ENCODE peak calls at places on chromosome 19, in ten cellular contexts. F is Panc1, H is tibial nerve, S is adrenal gland, Z is upper lobe of right lung, R is fibroblast of lung, L is pancreas, J is GM23338, E is ovary, Q is left lung. W is an unnamed sample.

GRCh38 chr19:43763473-43763939 is 8.7 kb upstream of the SMG9 start:
- DNase-seq in L (no peak), J (no peak), Q (no peak), F (no peak), Z (no peak), R (peak), S (peak), H (no peak), E (no peak), W (no peak)

GRCh38 chr19:38266070-38266469 is 1.7 kb downstream of the SPINT2 start:
- DNase-seq in F (no peak), E (no peak), S (no peak), J (no peak), Q (peak), Z (no peak), L (no peak), H (no peak), R (no peak), W (no peak)

GRCh38 chr19:44548736-44549135 is 19.3 kb upstream of the CEACAM20 start:
- DNase-seq in Q (no peak), H (no peak), L (no peak), Z (no peak), S (no peak), J (no peak), R (peak), F (no peak), E (no peak), W (peak)

GRCh38 chr19:55809381-55810058 is 22.3 kb downstream of the NLRP11 start:
- DNase-seq in Q (peak), R (peak), L (peak), E (peak), J (peak), Z (peak), S (peak), H (no peak), F (peak), W (peak)

GRCh38 chr19:50921391-50922315 is 10.5 kb upstream of the KLK4 start:
- DNase-seq in F (no peak), Z (no peak), Q (no peak), E (no peak), L (no peak), R (no peak), H (peak), J (peak), S (no peak), W (no peak)

GRCh38 chr19:3423183-3423829 is 56.9 kb downstream of the NFIC start:
- DNase-seq in Q (no peak), J (no peak), H (no peak), R (no peak), E (no peak), S (peak), L (no peak), Z (no peak), F (no peak), W (peak)

GRCh38 chr19:47221080-47221841 is 9.7 kb downstream of the BBC3 start:
- DNase-seq in S (no peak), H (no peak), L (peak), Q (no peak), Z (no peak), E (no peak), R (no peak), F (no peak), J (no peak), W (no peak)

GRCh38 chr19:13839193-13839937 is 37.6 kb upstream of the NANOS3 start:
- DNase-seq in R (peak), Q (peak), H (peak), F (no peak), J (peak), L (peak), Z (peak), S (peak), E (peak), W (peak)

GRCh38 chr19:15732388-15732787 is 4.6 kb downstream of the OR10H2 start:
- DNase-seq in R (no peak), E (no peak), F (no peak), L (no peak), S (no peak), J (no peak), H (no peak), Q (no peak), Z (no peak), W (no peak)

GRCh38 chr19:4638330-4638729 is 986 bp upstream of the TNFAIP8L1 start:
- DNase-seq in E (peak), L (no peak), J (no peak), Q (no peak), Z (no peak), F (no peak), H (no peak), R (no peak), S (no peak), W (no peak)

GRCh38 chr19:55226273-55226672 is 2.3 kb downstream of the TMEM86B start:
- DNase-seq in E (no peak), Z (no peak), S (no peak), F (no peak), J (no peak), Q (no peak), R (no peak), H (no peak), L (no peak), W (no peak)

GRCh38 chr19:47781590-47782318 is 3.3 kb downstream of the SELENOW start:
- DNase-seq in E (peak), L (no peak), J (no peak), S (no peak), H (peak), Q (no peak), F (no peak), Z (no peak), R (no peak), W (no peak)

GRCh38 chr19:58305065-58305931 is at the start of gene ERVK3-1:
- DNase-seq in H (peak), S (peak), F (peak), R (peak), Q (peak), E (peak), L (peak), Z (peak), J (peak), W (peak)

GRCh38 chr19:51514866-51515481 is 13.4 kb upstream of the SIGLEC12 start:
- DNase-seq in R (peak), L (no peak), E (no peak), Z (no peak), S (no peak), H (no peak), F (peak), Q (no peak), J (peak), W (peak)

GRCh38 chr19:10808937-10809655 is 26.9 kb downstream of the TMED1 start:
- DNase-seq in R (peak), S (no peak), J (no peak), Z (no peak), Q (no peak), L (no peak), H (no peak), E (no peak), F (no peak), W (peak)

GRCh38 chr19:719081-719512 is 10.4 kb downstream of the PALM start:
- DNase-seq in J (peak), Q (no peak), F (no peak), R (no peak), H (peak), L (no peak), Z (no peak), E (peak), S (peak), W (no peak)

GRCh38 chr19:10803252-10803651 is 32.8 kb downstream of the TMED1 start:
- DNase-seq in Q (no peak), Z (no peak), S (no peak), R (no peak), J (no peak), H (no peak), E (no peak), F (no peak), L (no peak), W (no peak)

GRCh38 chr19:34218818-34219164 is 35.6 kb upstream of the GARRE1 start:
- DNase-seq in S (no peak), Q (no peak), R (no peak), J (no peak), L (no peak), H (no peak), Z (no peak), E (no peak), F (no peak), W (no peak)

GRCh38 chr19:9752701-9753443 is 15.7 kb downstream of the ZNF846 start:
- DNase-seq in J (no peak), S (no peak), H (no peak), Z (no peak), F (no peak), L (no peak), Q (no peak), R (no peak), E (no peak), W (no peak)
- TF ChIP-seq CTCF in J (no peak), S (no peak), H (no peak), Z (no peak), F (no peak), L (no peak), Q (no peak), R (no peak), E (no peak), W (no peak)

DNA sequence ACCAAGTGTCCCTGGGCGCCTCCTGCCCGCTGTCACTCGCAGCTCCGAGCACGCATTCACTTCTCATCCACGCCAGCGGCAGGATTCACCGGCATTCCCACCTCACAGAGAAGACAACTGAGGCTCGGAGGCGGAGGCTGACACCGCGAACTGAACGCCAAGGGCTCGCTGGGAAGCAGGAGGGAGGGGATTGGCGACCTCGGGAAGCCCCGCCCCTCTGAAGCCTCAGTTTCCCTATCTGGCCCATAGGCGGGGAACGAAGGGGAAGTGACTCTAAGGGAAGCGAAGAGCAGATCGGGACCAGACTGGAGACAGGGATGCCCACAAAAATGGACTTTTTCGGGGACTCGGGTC is 256 bp downstream of the MICOS13 start:
- DNase-seq in E (no peak), L (peak), R (no peak), S (peak), F (no peak), J (peak), Q (no peak), H (no peak), Z (peak), W (no peak)
- H3K4me3 ChIP-seq in E (peak), L (peak), R (peak), S (peak), F (peak), J (peak), Q (peak), H (peak), Z (peak), W (peak)

GRCh38 chr19:41248895-41249294 is 15.3 kb upstream of the HNRNPUL1 start:
- DNase-seq in F (no peak), Q (no peak), E (no peak), L (no peak), H (no peak), Z (no peak), J (peak), R (no peak), S (no peak), W (no peak)
- TF ChIP-seq CTCF in F (no peak), Q (no peak), E (no peak), L (no peak), H (no peak), Z (no peak), J (no peak), R (no peak), S (no peak), W (no peak)

GRCh38 chr19:19474950-19475781 is 40.2 kb downstream of the TSSK6 start:
- DNase-seq in R (no peak), Q (no peak), J (peak), E (peak), F (no peak), H (no peak), Z (no peak), S (peak), L (peak), W (no peak)
- H3K4me3 ChIP-seq in R (no peak), Q (no peak), J (peak), E (no peak), F (no peak), H (no peak), Z (no peak), S (no peak), L (no peak), W (no peak)

GRCh38 chr19:29247912-29248311 is 35.0 kb upstream of the UQCRFS1 start:
- DNase-seq in J (no peak), R (no peak), F (no peak), L (no peak), Q (no peak), Z (no peak), E (no peak), S (no peak), H (no peak), W (no peak)

GRCh38 chr19:29248332-29248844 is 35.4 kb upstream of the UQCRFS1 start:
- DNase-seq in F (no peak), J (no peak), R (no peak), Q (no peak), Z (no peak), H (no peak), E (no peak), S (no peak), L (no peak), W (no peak)

GRCh38 chr19:29245221-29245620 is 32.3 kb upstream of the UQCRFS1 start:
- DNase-seq in F (no peak), R (no peak), Z (no peak), S (no peak), H (no peak), E (no peak), Q (no peak), J (no peak), L (no peak), W (no peak)

GRCh38 chr19:29241324-29241723 is 28.4 kb upstream of the UQCRFS1 start:
- DNase-seq in Q (no peak), F (no peak), Z (no peak), R (no peak), J (no peak), S (no peak), H (no peak), E (no peak), L (no peak), W (no peak)

DNA sequence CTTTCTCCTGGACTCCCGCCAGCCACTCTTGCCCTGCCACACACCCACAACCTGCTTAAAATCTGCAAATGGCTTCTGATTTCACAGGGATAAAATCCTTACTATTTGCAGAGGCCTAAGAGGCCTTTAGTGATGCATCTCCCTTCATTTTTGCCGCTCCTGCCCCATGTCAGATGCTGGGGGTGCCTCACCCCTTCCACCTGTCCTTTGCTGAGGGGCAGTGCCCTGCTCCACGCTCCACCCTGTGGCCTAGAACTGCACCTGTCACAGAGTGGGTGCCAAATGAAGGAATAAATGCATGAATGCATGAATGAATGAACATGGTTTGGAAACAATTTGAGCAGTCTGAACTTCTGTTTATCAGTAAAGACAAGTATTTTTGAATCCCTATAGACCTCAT is 34.1 kb upstream of the UQCRFS1 start:
- DNase-seq in F (no peak), E (no peak), S (no peak), Z (no peak), J (no peak), L (no peak), H (no peak), R (no peak), Q (no peak), W (no peak)
- TF ChIP-seq CTCF in F (no peak), E (no peak), S (no peak), Z (no peak), J (peak), L (no peak), H (no peak), R (no peak), Q (no peak), W (no peak)

DNA sequence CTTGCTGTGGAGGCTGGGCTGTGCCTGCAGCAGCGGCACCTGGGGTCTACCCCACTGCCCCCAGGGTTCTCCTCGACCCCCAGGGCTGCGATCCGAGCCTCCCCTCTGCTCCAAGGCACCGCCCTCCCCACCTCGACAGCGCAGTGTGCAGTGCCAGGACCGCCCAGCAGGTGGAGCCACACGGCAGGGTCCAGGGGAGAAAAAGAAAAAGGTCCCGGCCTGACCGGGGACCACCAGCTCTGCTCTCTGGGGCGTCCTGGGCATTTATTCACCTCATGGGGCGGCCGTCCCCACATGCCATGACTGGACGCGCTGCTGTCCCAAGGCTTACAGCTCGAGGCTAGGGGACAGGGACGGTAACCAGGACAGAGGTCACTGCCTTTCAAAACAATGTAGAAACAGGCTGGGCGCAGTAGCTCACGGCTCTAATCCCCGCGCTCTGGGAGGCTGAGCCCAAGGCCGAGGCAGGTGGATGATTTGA is 10.6 kb downstream of the REXO1 start:
- DNase-seq in H (no peak), E (peak), L (no peak), J (peak), S (peak), F (no peak), R (no peak), Q (no peak), Z (no peak), W (no peak)
- H3K4me3 ChIP-seq in H (no peak), E (no peak), L (no peak), J (no peak), S (no peak), F (no peak), R (no peak), Q (no peak), Z (no peak), W (no peak)

GRCh38 chr19:45919678-45920077 is 5.1 kb upstream of the NANOS2 start:
- DNase-seq in H (no peak), Z (no peak), F (no peak), L (no peak), E (no peak), S (no peak), R (no peak), J (peak), Q (no peak), W (no peak)

GRCh38 chr19:45920458-45920857 is 5.9 kb upstream of the NANOS2 start:
- DNase-seq in R (no peak), L (no peak), F (no peak), E (no peak), S (no peak), J (no peak), Z (no peak), H (no peak), Q (no peak), W (no peak)

GRCh38 chr19:45924891-45925447 is 10.4 kb upstream of the NANOS2 start:
- DNase-seq in Z (no peak), E (no peak), J (no peak), H (no peak), R (no peak), L (no peak), S (no peak), F (no peak), Q (no peak), W (no peak)

GRCh38 chr19:45918721-45919120 is 4.1 kb upstream of the NANOS2 start:
- DNase-seq in E (no peak), Q (no peak), R (no peak), Z (no peak), H (no peak), J (no peak), L (no peak), S (no peak), F (no peak), W (no peak)

DNA sequence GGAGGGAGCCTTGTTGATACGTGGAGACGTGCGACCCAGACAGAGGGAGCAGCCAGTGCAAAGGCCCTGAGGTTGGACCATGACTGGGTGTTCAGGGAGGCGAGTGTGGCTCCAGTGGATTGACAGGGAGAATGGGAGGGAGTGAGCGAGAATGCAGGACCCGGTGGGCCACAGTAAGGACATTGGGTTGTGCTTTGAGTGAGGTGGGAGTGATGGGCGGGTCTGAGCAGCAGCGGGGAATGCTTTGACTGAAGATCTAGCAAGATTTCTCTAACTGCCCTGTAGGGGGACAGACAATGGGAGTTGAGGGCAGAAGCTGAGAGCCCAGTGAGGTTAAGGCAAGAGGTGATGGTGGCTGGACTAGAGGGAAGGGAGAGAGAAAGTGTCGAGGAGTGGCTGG is 7.7 kb upstream of the NANOS2 start:
- DNase-seq in L (no peak), Q (no peak), R (no peak), S (no peak), J (peak), H (no peak), Z (no peak), E (no peak), F (no peak), W (no peak)
- TF ChIP-seq CTCF in L (no peak), Q (no peak), R (no peak), S (no peak), J (peak), H (no peak), Z (no peak), E (no peak), F (no peak), W (peak)